ENCODE peak calls at places on chromosomes 7 and 10, in four cellular contexts. Y is Peyer's patch, B is left ventricle myocardium inferior, J is osteoblast. W is an unnamed sample.
A peak's percentile ranks its signal among the peaks of the same experiment; 100 is the strongest.

GRCh38 chr10:124523301-124523871 is 61.8 kb downstream of the LHPP start:
- DNase-seq in Y (no peak), B (no peak), J (peak; percentile 78), W (peak; percentile 67)

GRCh38 chr10:20922033-20922432 is 24.9 kb upstream of the NEBL start:
- DNase-seq in Y (no peak), B (no peak), J (no peak), W (no peak)

GRCh38 chr7:133401225-133401624 is 148.3 kb downstream of the EXOC4 start:
- DNase-seq in Y (no peak), B (no peak), J (no peak), W (no peak)

GRCh38 chr7:101166909-101167644 is 1.7 kb upstream of the VGF start:
- DNase-seq in Y (no peak), B (no peak), J (peak; percentile 70), W (peak; percentile 91)

GRCh38 chr10:111824128-111824527 is 359.4 kb downstream of the GPAM start:
- DNase-seq in Y (no peak), B (no peak), J (no peak), W (no peak)

GRCh38 chr7:4745971-4746919 is 29.2 kb upstream of the AP5Z1 start:
- DNase-seq in Y (peak; percentile 34), B (no peak), J (peak; percentile 90), W (no peak)

GRCh38 chr7:2307690-2308107 is 6.5 kb downstream of the SNX8 start:
- DNase-seq in Y (peak; percentile 39), B (no peak), J (no peak), W (peak; percentile 35)

GRCh38 chr10:110208614-110209398 is 1.4 kb downstream of the MXI1 start:
- DNase-seq in Y (peak; percentile 32), B (peak; percentile 36), J (peak; percentile 89), W (peak; percentile 59)

GRCh38 chr10:50552771-50553535 is 70.8 kb downstream of the SGMS1 start:
- DNase-seq in Y (no peak), B (no peak), J (peak; percentile 58), W (no peak)

GRCh38 chr10:79178614-79179403 is 110.0 kb downstream of the ZMIZ1 start:
- DNase-seq in Y (no peak), B (no peak), J (peak; percentile 95), W (peak; percentile 84)

GRCh38 chr7:18978108-18978495 is 139.3 kb downstream of the TWIST1 start:
- DNase-seq in Y (no peak), B (no peak), J (peak; percentile 78), W (no peak)

GRCh38 chr10:3009341-3009740 is 58.0 kb upstream of the PFKP start:
- DNase-seq in Y (no peak), B (no peak), J (no peak), W (no peak)
- H3K27me3 ChIP-seq in Y (no peaks in the 10 kb centered on the region), B (peaks cover 76% of the 10 kb centered on the region), J (peaks cover 27% of the 10 kb centered on the region), W (no peaks in the 10 kb centered on the region)

DNA sequence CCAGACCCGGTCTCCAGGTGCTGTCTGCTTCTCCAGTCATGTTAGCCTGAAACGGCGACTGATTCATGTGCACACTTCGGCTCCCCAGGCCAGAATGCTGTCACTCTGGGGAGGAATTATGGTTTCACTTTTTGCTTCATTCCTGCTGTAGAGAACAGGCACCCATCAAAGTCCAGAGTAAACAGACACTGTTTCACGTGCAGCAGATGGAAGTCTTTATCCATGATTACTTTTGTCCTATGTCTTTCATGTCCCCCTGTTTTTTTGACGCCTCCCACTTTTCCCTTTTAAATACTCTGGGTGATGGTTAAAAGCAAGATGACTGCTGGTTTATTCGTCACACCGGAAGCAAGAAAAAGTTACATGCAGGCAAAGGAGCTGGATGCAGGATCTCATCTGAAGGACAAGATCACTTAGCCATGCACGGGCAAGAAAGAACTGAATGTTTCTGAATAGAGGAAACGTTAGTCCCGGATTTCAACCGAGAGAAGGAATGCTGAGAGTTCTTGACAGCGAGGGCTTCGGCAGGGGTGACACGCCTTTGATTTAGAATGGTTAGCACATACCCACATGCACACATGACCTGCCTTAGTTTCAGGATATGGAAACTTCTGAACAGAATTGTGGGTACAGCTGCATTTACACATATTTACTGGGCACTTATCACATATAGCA is 250.0 kb upstream of the KLF6 start:
- DNase-seq in Y (no peak), B (no peak), J (peak; percentile 62), W (no peak)
- H3K4me3 ChIP-seq in Y (peak overlapping the region; percentile 36), B (peak overlapping the region; percentile 45), J (peak overlapping the region; percentile 56), W (no peak overlapping the region)

DNA sequence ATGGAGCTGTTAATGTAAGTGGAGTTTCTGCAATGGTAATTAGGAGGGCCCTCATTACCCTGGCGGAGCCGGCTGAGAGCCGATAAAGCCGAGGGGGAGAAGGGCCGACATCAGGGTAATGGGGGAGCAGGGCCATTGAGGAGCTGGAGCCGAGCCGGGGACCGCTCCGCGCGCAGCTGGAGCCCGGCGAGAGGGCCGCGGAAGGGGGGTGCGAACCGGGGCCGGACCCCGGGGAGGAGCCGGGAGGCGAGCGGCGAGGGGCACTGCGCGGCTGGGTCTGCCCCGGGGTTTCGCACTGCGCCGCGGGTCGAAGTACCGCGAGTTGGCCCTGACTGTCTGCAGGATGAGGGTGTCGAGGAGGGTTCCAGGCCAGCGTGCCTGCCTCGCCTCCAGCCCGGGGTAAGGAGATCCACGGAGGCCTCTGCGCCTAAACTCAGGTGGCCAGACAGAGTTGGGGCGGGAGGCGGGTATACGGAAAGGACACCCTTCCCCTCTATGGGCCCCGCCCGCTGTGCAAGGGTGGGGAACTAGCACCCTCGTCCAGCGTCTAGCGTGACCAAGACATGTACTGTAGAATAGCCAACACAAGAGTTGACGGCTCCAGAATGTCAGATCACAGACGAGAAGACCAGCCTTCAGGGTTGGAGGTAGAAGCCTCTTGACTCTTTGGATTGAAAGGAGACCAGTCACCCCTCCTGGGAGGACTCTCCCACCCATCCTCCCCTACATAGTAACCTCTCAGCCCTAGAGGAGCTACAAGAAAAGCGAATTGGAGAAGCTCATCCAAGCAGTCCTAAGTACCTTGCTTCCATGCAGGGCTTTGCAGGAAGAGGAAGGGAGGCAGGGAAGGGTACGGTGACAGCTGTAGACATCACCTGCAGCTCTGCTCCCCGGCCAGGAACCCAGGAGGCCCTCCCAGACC is 55.2 kb upstream of the LBX1 start:
- DNase-seq in Y (no peak), B (no peak), J (peak; percentile 72), W (peak; percentile 78)
- H3K27me3 ChIP-seq in Y (peaks cover 23% of the 10 kb centered on the region), B (peaks cover 90% of the 10 kb centered on the region), J (peaks cover 59% of the 10 kb centered on the region), W (peaks cover 59% of the 10 kb centered on the region)

GRCh38 chr7:6436385-6436685 is 11.4 kb downstream of the DAGLB start:
- DNase-seq in Y (peak; percentile 49), B (no peak), J (peak; percentile 3), W (no peak)
- H3K4me3 ChIP-seq in Y (no peak overlapping the region), B (no peak overlapping the region), J (no peak overlapping the region), W (no peak overlapping the region)

GRCh38 chr10:100000109-100000502 is 9.6 kb downstream of the DNMBP start:
- DNase-seq in Y (no peak), B (no peak), J (no peak), W (no peak)

GRCh38 chr10:99994801-99995200 is 14.9 kb downstream of the DNMBP start:
- DNase-seq in Y (no peak), B (no peak), J (no peak), W (no peak)

GRCh38 chr10:99995713-99996112 is 14.0 kb downstream of the DNMBP start:
- DNase-seq in Y (no peak), B (no peak), J (no peak), W (no peak)

GRCh38 chr10:99996934-99997648 is 12.7 kb downstream of the DNMBP start:
- DNase-seq in Y (no peak), B (no peak), J (no peak), W (no peak)

GRCh38 chr10:99999319-100000108 is 10.2 kb downstream of the DNMBP start:
- DNase-seq in Y (no peak), B (no peak), J (no peak), W (no peak)
- H3K27me3 ChIP-seq in Y (no peaks in the 10 kb centered on the region), B (no peaks in the 10 kb centered on the region), J (no peaks in the 10 kb centered on the region), W (no peaks in the 10 kb centered on the region)

DNA sequence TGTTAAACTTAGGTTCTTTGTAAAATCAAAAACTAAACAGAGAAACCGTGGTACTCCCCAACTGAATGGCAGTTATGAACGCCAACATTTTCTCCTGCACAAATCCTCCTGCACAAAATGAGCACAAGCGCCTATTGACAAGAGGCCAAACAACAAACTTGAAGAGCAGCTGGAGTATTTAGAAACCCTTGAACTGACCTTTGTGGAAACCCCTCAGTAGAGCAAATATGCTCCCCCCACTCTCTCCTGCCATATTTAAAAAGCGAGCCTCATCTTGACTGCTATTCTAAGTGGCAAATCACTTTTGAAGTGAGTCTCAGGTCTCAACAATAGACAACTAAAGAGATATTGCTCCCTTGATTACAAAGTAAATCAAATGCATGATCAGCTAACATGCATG is 20.5 kb downstream of the LAMB1 start:
- DNase-seq in Y (no peak), B (no peak), J (no peak), W (no peak)
- H3K4me3 ChIP-seq in Y (no peak overlapping the region), B (no peak overlapping the region), J (no peak overlapping the region), W (no peak overlapping the region)

GRCh38 chr10:90746829-90747228 is 111.0 kb downstream of the HTR7 start:
- DNase-seq in Y (no peak), B (no peak), J (no peak), W (no peak)

GRCh38 chr10:90740265-90740664 is 117.6 kb downstream of the HTR7 start:
- DNase-seq in Y (no peak), B (no peak), J (no peak), W (no peak)

GRCh38 chr10:90742189-90742588 is 115.7 kb downstream of the HTR7 start:
- DNase-seq in Y (no peak), B (no peak), J (no peak), W (no peak)

GRCh38 chr10:90745565-90745964 is 112.3 kb downstream of the HTR7 start:
- DNase-seq in Y (no peak), B (no peak), J (no peak), W (no peak)

GRCh38 chr10:90743291-90743690 is 114.5 kb downstream of the HTR7 start:
- DNase-seq in Y (no peak), B (no peak), J (no peak), W (no peak)
- H3K27me3 ChIP-seq in Y (no peaks in the 10 kb centered on the region), B (peaks cover 45% of the 10 kb centered on the region), J (no peaks in the 10 kb centered on the region), W (no peaks in the 10 kb centered on the region)

W was measured in H7.